ENCODE peak calls at places on chromosomes 6 and 20, in ten cellular contexts. One of them, this sample, is unnamed.

GRCh38 chr6:105474234-105474633 is 71.4 kb upstream of the PREP start:
- DNase-seq in K562: no peak
- DNase-seq in stomach: no peak
- DNase-seq in suprapubic skin: no peak
- DNase-seq in esophagus muscularis mucosa: no peak
- DNase-seq in spleen: no peak
- DNase-seq in H1: no peak
- DNase-seq in HCT116: no peak
- DNase-seq in GM12878: no peak
- DNase-seq in GM12892: no peak
- DNase-seq in this sample: peak; percentile 65

GRCh38 chr6:140379919-140380318 is 1005.5 kb upstream of the CITED2 start:
- DNase-seq in K562: no peak
- DNase-seq in stomach: no peak
- DNase-seq in esophagus muscularis mucosa: no peak
- DNase-seq in HCT116: no peak
- DNase-seq in spleen: no peak
- DNase-seq in GM12892: no peak
- DNase-seq in GM12878: no peak
- DNase-seq in suprapubic skin: no peak
- DNase-seq in H1: no peak
- DNase-seq in this sample: no peak

GRCh38 chr6:80210618-80211017 is 104.1 kb downstream of the BCKDHB start:
- DNase-seq in GM12878: peak; percentile 13
- DNase-seq in H1: peak; percentile 17
- DNase-seq in stomach: no peak
- DNase-seq in suprapubic skin: no peak
- DNase-seq in GM12892: no peak
- DNase-seq in HCT116: no peak
- DNase-seq in esophagus muscularis mucosa: no peak
- DNase-seq in K562: no peak
- DNase-seq in spleen: no peak
- DNase-seq in this sample: peak; percentile 66

GRCh38 chr6:68008445-68008844 is 626.6 kb upstream of the ADGRB3 start:
- DNase-seq in suprapubic skin: no peak
- DNase-seq in H1: no peak
- DNase-seq in HCT116: no peak
- DNase-seq in esophagus muscularis mucosa: no peak
- DNase-seq in stomach: no peak
- DNase-seq in GM12878: peak; percentile 9
- DNase-seq in K562: no peak
- DNase-seq in GM12892: no peak
- DNase-seq in spleen: no peak
- DNase-seq in this sample: no peak

GRCh38 chr6:41164551-41164950 is 1.6 kb upstream of the TREM2 start:
- DNase-seq in GM12878: no peak
- DNase-seq in GM12892: no peak
- DNase-seq in stomach: no peak
- DNase-seq in suprapubic skin: no peak
- DNase-seq in HCT116: no peak
- DNase-seq in spleen: no peak
- DNase-seq in esophagus muscularis mucosa: peak; percentile 79
- DNase-seq in K562: no peak
- DNase-seq in H1: no peak
- DNase-seq in this sample: no peak

GRCh38 chr6:131952886-131953509 is 1.8 kb upstream of the CCN2 start:
- DNase-seq in H1: no peak
- DNase-seq in esophagus muscularis mucosa: no peak
- DNase-seq in spleen: no peak
- DNase-seq in suprapubic skin: no peak
- DNase-seq in stomach: no peak
- DNase-seq in HCT116: no peak
- DNase-seq in GM12892: no peak
- DNase-seq in K562: no peak
- DNase-seq in GM12878: no peak
- DNase-seq in this sample: peak; percentile 87

GRCh38 chr6:90284236-90284744 is 12.4 kb downstream of the BACH2 start:
- DNase-seq in H1: no peak
- DNase-seq in stomach: no peak
- DNase-seq in esophagus muscularis mucosa: no peak
- DNase-seq in K562: peak; percentile 63
- DNase-seq in GM12892: no peak
- DNase-seq in GM12878: no peak
- DNase-seq in HCT116: peak; percentile 86
- DNase-seq in spleen: no peak
- DNase-seq in suprapubic skin: no peak
- DNase-seq in this sample: peak; percentile 76

GRCh38 chr6:42387336-42387735 is 64.4 kb downstream of the TRERF1 start:
- DNase-seq in H1: no peak
- DNase-seq in stomach: no peak
- DNase-seq in esophagus muscularis mucosa: no peak
- DNase-seq in HCT116: no peak
- DNase-seq in K562: no peak
- DNase-seq in GM12892: no peak
- DNase-seq in spleen: no peak
- DNase-seq in suprapubic skin: no peak
- DNase-seq in GM12878: no peak
- DNase-seq in this sample: no peak

GRCh38 chr6:145891565-145891964 is 72.6 kb downstream of the SHPRH start:
- DNase-seq in GM12892: no peak
- DNase-seq in spleen: no peak
- DNase-seq in stomach: no peak
- DNase-seq in K562: no peak
- DNase-seq in esophagus muscularis mucosa: no peak
- DNase-seq in HCT116: no peak
- DNase-seq in GM12878: no peak
- DNase-seq in suprapubic skin: no peak
- DNase-seq in H1: no peak
- DNase-seq in this sample: no peak

GRCh38 chr20:53565254-53565653 is 28.4 kb downstream of the ZNF217 start:
- DNase-seq in spleen: no peak
- DNase-seq in K562: no peak
- DNase-seq in GM12892: no peak
- DNase-seq in GM12878: no peak
- DNase-seq in esophagus muscularis mucosa: peak; percentile 7
- DNase-seq in H1: no peak
- DNase-seq in stomach: peak; percentile 4
- DNase-seq in HCT116: no peak
- DNase-seq in suprapubic skin: peak; percentile 23
- DNase-seq in this sample: no peak

GRCh38 chr6:108902389-108902792 is 54.2 kb downstream of the ARMC2 start:
- DNase-seq in H1: no peak
- DNase-seq in spleen: no peak
- DNase-seq in suprapubic skin: no peak
- DNase-seq in stomach: no peak
- DNase-seq in GM12892: no peak
- DNase-seq in HCT116: no peak
- DNase-seq in esophagus muscularis mucosa: no peak
- DNase-seq in K562: no peak
- DNase-seq in GM12878: no peak
- DNase-seq in this sample: no peak
- TF ChIP-seq POLR2AphosphoS5 in H1: no peak
- TF ChIP-seq POLR2AphosphoS5 in spleen: no peak
- TF ChIP-seq POLR2AphosphoS5 in suprapubic skin: no peak
- TF ChIP-seq POLR2AphosphoS5 in stomach: no peak
- TF ChIP-seq POLR2AphosphoS5 in GM12892: no peak
- TF ChIP-seq POLR2AphosphoS5 in HCT116: no peak
- TF ChIP-seq POLR2AphosphoS5 in esophagus muscularis mucosa: no peak
- TF ChIP-seq POLR2AphosphoS5 in K562: no peak
- TF ChIP-seq POLR2AphosphoS5 in GM12878: no peak
- TF ChIP-seq POLR2AphosphoS5 in this sample: no peak

GRCh38 chr20:57589728-57590484 is 29.0 kb downstream of the PCK1 start:
- DNase-seq in K562: no peak
- DNase-seq in spleen: peak; percentile 56
- DNase-seq in GM12878: no peak
- DNase-seq in stomach: no peak
- DNase-seq in suprapubic skin: no peak
- DNase-seq in HCT116: no peak
- DNase-seq in GM12892: no peak
- DNase-seq in H1: no peak
- DNase-seq in esophagus muscularis mucosa: no peak
- DNase-seq in this sample: peak; percentile 19
- TF ChIP-seq POLR2AphosphoS5 in K562: no peak
- TF ChIP-seq POLR2AphosphoS5 in spleen: no peak
- TF ChIP-seq POLR2AphosphoS5 in GM12878: no peak
- TF ChIP-seq POLR2AphosphoS5 in stomach: no peak
- TF ChIP-seq POLR2AphosphoS5 in suprapubic skin: no peak
- TF ChIP-seq POLR2AphosphoS5 in HCT116: no peak
- TF ChIP-seq POLR2AphosphoS5 in GM12892: no peak
- TF ChIP-seq POLR2AphosphoS5 in H1: no peak
- TF ChIP-seq POLR2AphosphoS5 in esophagus muscularis mucosa: no peak
- TF ChIP-seq POLR2AphosphoS5 in this sample: no peak

GRCh38 chr6:25174678-25175077 is 104.5 kb upstream of the CARMIL1 start:
- DNase-seq in spleen: no peak
- DNase-seq in suprapubic skin: no peak
- DNase-seq in GM12878: no peak
- DNase-seq in stomach: no peak
- DNase-seq in K562: no peak
- DNase-seq in GM12892: no peak
- DNase-seq in HCT116: no peak
- DNase-seq in esophagus muscularis mucosa: no peak
- DNase-seq in H1: no peak
- DNase-seq in this sample: no peak

GRCh38 chr6:25175216-25175615 is 104.0 kb upstream of the CARMIL1 start:
- DNase-seq in stomach: no peak
- DNase-seq in GM12878: no peak
- DNase-seq in spleen: no peak
- DNase-seq in K562: no peak
- DNase-seq in GM12892: no peak
- DNase-seq in HCT116: no peak
- DNase-seq in esophagus muscularis mucosa: no peak
- DNase-seq in suprapubic skin: no peak
- DNase-seq in H1: peak; percentile 25
- DNase-seq in this sample: no peak

GRCh38 chr6:25172819-25173218 is 106.4 kb upstream of the CARMIL1 start:
- DNase-seq in suprapubic skin: no peak
- DNase-seq in esophagus muscularis mucosa: no peak
- DNase-seq in GM12878: no peak
- DNase-seq in stomach: no peak
- DNase-seq in HCT116: no peak
- DNase-seq in K562: no peak
- DNase-seq in H1: peak; percentile 7
- DNase-seq in GM12892: no peak
- DNase-seq in spleen: no peak
- DNase-seq in this sample: peak; percentile 23

GRCh38 chr6:25173232-25173631 is 105.9 kb upstream of the CARMIL1 start:
- DNase-seq in HCT116: no peak
- DNase-seq in GM12892: no peak
- DNase-seq in suprapubic skin: no peak
- DNase-seq in stomach: no peak
- DNase-seq in spleen: no peak
- DNase-seq in K562: no peak
- DNase-seq in H1: no peak
- DNase-seq in esophagus muscularis mucosa: no peak
- DNase-seq in GM12878: no peak
- DNase-seq in this sample: no peak

DNA sequence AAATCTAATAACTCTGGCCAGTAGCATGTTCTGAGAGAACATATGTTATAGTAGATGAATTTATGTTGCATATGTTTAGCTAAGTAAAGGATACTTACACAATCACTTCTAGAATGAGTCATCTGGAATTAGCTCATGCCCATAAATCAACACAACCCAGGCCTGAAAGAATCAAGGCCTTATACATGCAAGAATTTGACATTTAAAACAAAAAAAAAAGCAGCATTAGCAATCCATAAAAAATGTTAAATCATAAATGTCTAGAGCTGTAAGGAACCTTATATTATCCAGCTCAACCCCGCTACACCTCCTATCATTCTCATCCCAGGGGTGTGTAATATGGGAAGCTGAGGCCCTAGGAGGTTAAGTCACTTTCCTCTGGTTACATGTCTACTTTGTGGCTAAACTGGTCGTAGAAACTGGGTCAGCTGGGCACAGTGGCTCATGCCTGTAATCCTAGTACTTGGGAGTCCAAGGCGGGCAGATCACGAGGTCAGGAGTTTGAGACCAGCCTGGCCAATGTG is 105.2 kb upstream of the CARMIL1 start:
- DNase-seq in K562: no peak
- DNase-seq in esophagus muscularis mucosa: no peak
- DNase-seq in HCT116: peak; percentile 70
- DNase-seq in GM12878: no peak
- DNase-seq in H1: no peak
- DNase-seq in spleen: no peak
- DNase-seq in GM12892: no peak
- DNase-seq in suprapubic skin: no peak
- DNase-seq in stomach: no peak
- DNase-seq in this sample: no peak
- TF ChIP-seq POLR2AphosphoS5 in K562: no peak
- TF ChIP-seq POLR2AphosphoS5 in esophagus muscularis mucosa: no peak
- TF ChIP-seq POLR2AphosphoS5 in HCT116: no peak
- TF ChIP-seq POLR2AphosphoS5 in GM12878: no peak
- TF ChIP-seq POLR2AphosphoS5 in H1: no peak
- TF ChIP-seq POLR2AphosphoS5 in spleen: no peak
- TF ChIP-seq POLR2AphosphoS5 in GM12892: no peak
- TF ChIP-seq POLR2AphosphoS5 in suprapubic skin: no peak
- TF ChIP-seq POLR2AphosphoS5 in stomach: no peak
- TF ChIP-seq POLR2AphosphoS5 in this sample: no peak

DNA sequence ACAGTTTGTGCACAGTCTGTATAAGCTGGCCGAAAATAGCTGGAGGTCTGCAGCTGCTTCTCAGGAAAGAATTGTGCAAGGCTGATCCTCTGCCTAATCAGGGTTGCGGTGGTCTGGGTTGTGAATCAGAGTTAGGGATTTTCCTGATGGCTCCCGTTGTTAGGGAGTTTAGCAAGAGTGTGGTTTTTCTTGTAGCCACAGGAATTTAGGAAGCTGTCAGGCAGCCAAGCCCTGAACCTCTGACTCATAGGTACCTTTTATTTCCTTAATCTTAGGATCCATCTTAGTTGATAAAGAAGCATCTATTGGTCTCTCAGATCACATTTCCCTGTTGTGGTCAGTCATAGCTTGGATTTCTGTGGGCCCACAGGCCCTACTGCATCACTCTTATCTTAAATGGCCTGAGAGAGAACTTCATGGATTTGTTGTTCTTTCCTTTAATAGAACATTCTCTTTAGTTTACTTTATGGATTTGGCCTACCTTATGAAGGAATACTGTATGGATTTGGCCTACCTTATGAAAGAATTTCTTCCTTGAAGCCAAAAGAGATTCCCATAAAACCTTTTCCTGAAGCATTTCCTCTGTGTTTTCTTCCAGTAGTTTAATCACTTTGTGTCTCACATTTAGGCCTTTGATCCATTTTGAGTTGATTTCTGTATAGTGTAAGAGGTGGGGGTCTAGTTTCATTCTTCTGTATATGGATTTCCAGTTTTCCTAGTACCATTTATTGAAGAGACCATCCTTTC is 10.3 kb downstream of the KIF25 start:
- DNase-seq in suprapubic skin: no peak
- DNase-seq in esophagus muscularis mucosa: peak; percentile 42
- DNase-seq in HCT116: peak; percentile 83
- DNase-seq in GM12878: no peak
- DNase-seq in H1: no peak
- DNase-seq in K562: no peak
- DNase-seq in GM12892: no peak
- DNase-seq in spleen: no peak
- DNase-seq in stomach: peak; percentile 59
- DNase-seq in this sample: no peak
- TF ChIP-seq POLR2AphosphoS5 in suprapubic skin: no peak
- TF ChIP-seq POLR2AphosphoS5 in esophagus muscularis mucosa: no peak
- TF ChIP-seq POLR2AphosphoS5 in HCT116: no peak
- TF ChIP-seq POLR2AphosphoS5 in GM12878: no peak
- TF ChIP-seq POLR2AphosphoS5 in H1: no peak
- TF ChIP-seq POLR2AphosphoS5 in K562: no peak
- TF ChIP-seq POLR2AphosphoS5 in GM12892: no peak
- TF ChIP-seq POLR2AphosphoS5 in spleen: no peak
- TF ChIP-seq POLR2AphosphoS5 in stomach: no peak
- TF ChIP-seq POLR2AphosphoS5 in this sample: no peak

GRCh38 chr6:106629103-106629858 is at the start of the genes QRSL1 and RTN4IP1:
- DNase-seq in esophagus muscularis mucosa: peak; percentile 97
- DNase-seq in HCT116: peak; percentile 86
- DNase-seq in H1: peak; percentile 82
- DNase-seq in suprapubic skin: peak; percentile 91
- DNase-seq in K562: peak; percentile 99
- DNase-seq in spleen: peak; percentile 94
- DNase-seq in GM12878: peak; percentile 88
- DNase-seq in GM12892: peak; percentile 81
- DNase-seq in stomach: peak; percentile 88
- DNase-seq in this sample: peak; percentile 97
- TF ChIP-seq POLR2AphosphoS5 in esophagus muscularis mucosa: peak; percentile 71
- TF ChIP-seq POLR2AphosphoS5 in HCT116: peak; percentile 48
- TF ChIP-seq POLR2AphosphoS5 in H1: no peak
- TF ChIP-seq POLR2AphosphoS5 in suprapubic skin: peak; percentile 66
- TF ChIP-seq POLR2AphosphoS5 in K562: peak; percentile 58
- TF ChIP-seq POLR2AphosphoS5 in spleen: peak; percentile 88
- TF ChIP-seq POLR2AphosphoS5 in GM12878: peak; percentile 65
- TF ChIP-seq POLR2AphosphoS5 in GM12892: peak; percentile 72
- TF ChIP-seq POLR2AphosphoS5 in stomach: peak; percentile 66
- TF ChIP-seq POLR2AphosphoS5 in this sample: peak; percentile 75

This sample was measured in GM23338.